ENCODE peak calls at places on chromosomes 16 and 17, in ten cellular contexts. R is Calu3; V is frontal cortex; W is NCI-H1105; B is left cardiac atrium; X is foreskin fibroblast; H is posterior cingulate gyrus; P is hepatic stellate cell; U is CD4-positive, alpha-beta T cell; D is GM12865. E is an unnamed sample.

GRCh38 chr17:49703557-49704277 is 4.0 kb downstream of the SLC35B1 start:
- DNase-seq in R (peak; percentile 48), V (no peak), W (no peak), B (no peak), X (peak; percentile 47), H (no peak), P (peak; percentile 53), U (no peak), D (peak; percentile 49), E (peak; percentile 39)

GRCh38 chr16:78990309-78990701 is 610.2 kb downstream of the MAF start:
- DNase-seq in R (no peak), V (no peak), W (no peak), B (no peak), X (no peak), H (no peak), P (no peak), U (no peak), D (no peak), E (no peak)

GRCh38 chr16:70689970-70690905 is 4.4 kb upstream of the MTSS2 start:
- DNase-seq in R (no peak), V (no peak), W (no peak), B (no peak), X (no peak), H (peak; percentile 53), P (no peak), U (no peak), D (no peak), E (no peak)

GRCh38 chr16:31371619-31372484 is 16.9 kb downstream of the ITGAX start:
- DNase-seq in R (no peak), V (no peak), W (no peak), B (no peak), X (no peak), H (peak; percentile 54), P (no peak), U (no peak), D (no peak), E (no peak)

GRCh38 chr16:20866161-20866772 is 33.9 kb downstream of the DCUN1D3 start:
- DNase-seq in R (peak; percentile 61), V (no peak), W (no peak), B (peak; percentile 48), X (peak; percentile 85), H (no peak), P (peak; percentile 53), U (no peak), D (peak; percentile 52), E (no peak)

GRCh38 chr16:988465-989353 is 7.1 kb downstream of the SOX8 start:
- DNase-seq in R (no peak), V (no peak), W (no peak), B (no peak), X (no peak), H (no peak), P (no peak), U (no peak), D (no peak), E (no peak)

GRCh38 chr17:57108656-57109392 is 23.8 kb downstream of the AKAP1 start:
- DNase-seq in R (no peak), V (no peak), W (no peak), B (no peak), X (no peak), H (no peak), P (no peak), U (no peak), D (no peak), E (no peak)

GRCh38 chr17:39716879-39717536 is 13.3 kb downstream of the MIEN1 start:
- DNase-seq in R (peak; percentile 89), V (no peak), W (no peak), B (no peak), X (no peak), H (peak; percentile 18), P (no peak), U (no peak), D (no peak), E (no peak)

GRCh38 chr16:4060823-4061222 is 55.4 kb downstream of the ADCY9 start:
- DNase-seq in R (no peak), V (no peak), W (no peak), B (no peak), X (no peak), H (no peak), P (no peak), U (no peak), D (no peak), E (no peak)

GRCh38 chr17:1123397-1124237 is 56.2 kb downstream of the ABR start:
- DNase-seq in R (no peak), V (no peak), W (peak; percentile 67), B (no peak), X (no peak), H (no peak), P (no peak), U (no peak), D (no peak), E (peak; percentile 35)

GRCh38 chr17:81833921-81834830 is 674 bp downstream of the PPP1R27 start:
- DNase-seq in R (no peak), V (no peak), W (no peak), B (no peak), X (no peak), H (no peak), P (no peak), U (no peak), D (no peak), E (no peak)

GRCh38 chr17:20998571-20999043 is 44.2 kb downstream of the USP22 start:
- DNase-seq in R (no peak), V (no peak), W (no peak), B (no peak), X (no peak), H (no peak), P (no peak), U (no peak), D (no peak), E (no peak)

GRCh38 chr16:68074850-68075249 is 10.3 kb upstream of the NFATC3 start:
- DNase-seq in R (no peak), V (no peak), W (no peak), B (no peak), X (no peak), H (no peak), P (no peak), U (peak; percentile 42), D (peak; percentile 95), E (peak; percentile 83)

GRCh38 chr16:24875466-24875865 is 29.7 kb downstream of the SLC5A11 start:
- DNase-seq in R (no peak), V (no peak), W (no peak), B (no peak), X (no peak), H (no peak), P (no peak), U (no peak), D (no peak), E (no peak)

GRCh38 chr17:40547079-40547784 is 18.0 kb downstream of the CCR7 start:
- DNase-seq in R (no peak), V (no peak), W (peak; percentile 94), B (peak; percentile 9), X (no peak), H (no peak), P (no peak), U (peak; percentile 75), D (peak; percentile 77), E (peak; percentile 73)

GRCh38 chr17:1492249-1493206 is at the start of gene MYO1C:
- DNase-seq in R (no peak), V (no peak), W (no peak), B (peak; percentile 55), X (no peak), H (no peak), P (no peak), U (no peak), D (no peak), E (no peak)

GRCh38 chr17:7929158-7930029 is at the start of gene KCNAB3:
- DNase-seq in R (no peak), V (peak; percentile 83), W (no peak), B (peak; percentile 70), X (peak; percentile 78), H (peak; percentile 98), P (peak; percentile 84), U (peak; percentile 36), D (peak; percentile 84), E (peak; percentile 56)

GRCh38 chr17:17561408-17562144 is 29.9 kb downstream of the PEMT start:
- DNase-seq in R (no peak), V (peak; percentile 41), W (no peak), B (peak; percentile 82), X (no peak), H (no peak), P (no peak), U (no peak), D (no peak), E (no peak)

GRCh38 chr17:73391331-73392265 is 79.8 kb upstream of the CDC42EP4 start:
- DNase-seq in R (no peak), V (no peak), W (no peak), B (no peak), X (no peak), H (peak; percentile 75), P (no peak), U (no peak), D (no peak), E (no peak)

GRCh38 chr17:44921122-44921882 is 6.0 kb upstream of the GFAP start:
- DNase-seq in R (no peak), V (no peak), W (no peak), B (no peak), X (peak; percentile 42), H (peak; percentile 50), P (no peak), U (no peak), D (no peak), E (no peak)

GRCh38 chr17:29642171-29642611 is 19.5 kb upstream of the CORO6 start:
- DNase-seq in R (no peak), V (no peak), W (peak; percentile 28), B (no peak), X (no peak), H (no peak), P (no peak), U (no peak), D (no peak), E (no peak)

GRCh38 chr17:6101706-6102105 is 31.5 kb downstream of the WSCD1 start:
- DNase-seq in R (no peak), V (no peak), W (peak; percentile 68), B (no peak), X (no peak), H (no peak), P (no peak), U (no peak), D (no peak), E (no peak)

GRCh38 chr16:51666821-51667220 is 515.8 kb upstream of the SALL1 start:
- DNase-seq in R (no peak), V (no peak), W (no peak), B (no peak), X (no peak), H (no peak), P (no peak), U (no peak), D (no peak), E (no peak)

GRCh38 chr16:80824623-80825364 is 20.4 kb upstream of the CDYL2 start:
- DNase-seq in R (peak; percentile 30), V (no peak), W (no peak), B (no peak), X (peak; percentile 49), H (no peak), P (peak; percentile 11), U (peak; percentile 12), D (peak; percentile 78), E (peak; percentile 30)

GRCh38 chr16:11350531-11351335 is 5.5 kb downstream of the RMI2 start:
- DNase-seq in R (no peak), V (no peak), W (no peak), B (no peak), X (peak; percentile 84), H (peak; percentile 25), P (peak; percentile 74), U (no peak), D (no peak), E (no peak)

GRCh38 chr17:21125862-21126261 is 902 bp upstream of the DHRS7B start:
- DNase-seq in R (no peak), V (no peak), W (no peak), B (no peak), X (no peak), H (no peak), P (no peak), U (peak; percentile 46), D (peak; percentile 19), E (no peak)

GRCh38 chr16:54526916-54527315 is 240.3 kb upstream of the IRX3 start:
- DNase-seq in R (no peak), V (no peak), W (no peak), B (no peak), X (peak; percentile 14), H (no peak), P (no peak), U (no peak), D (no peak), E (no peak)

GRCh38 chr16:85936761-85937343 is 37.9 kb downstream of the IRF8 start:
- DNase-seq in R (no peak), V (no peak), W (no peak), B (no peak), X (peak; percentile 21), H (peak; percentile 25), P (no peak), U (no peak), D (peak; percentile 56), E (no peak)